ENCODE peak calls at places on chromosomes 1 and 21, in four cellular contexts. One of them, this sample, is unnamed.
A peak's percentile ranks its signal among the peaks of the same experiment; 100 is the strongest.

GRCh38 chr1:202105571-202106339 is 17.0 kb upstream of the GPR37L1 start:
- DNase-seq in fibroblast of mammary gland: no peak
- DNase-seq in CD4-positive, alpha-beta T cell: no peak
- DNase-seq in HL-60: no peak
- DNase-seq in this sample: peak; percentile 25

GRCh38 chr1:107570768-107571167 is 394.2 kb downstream of the VAV3 start:
- DNase-seq in HL-60: no peak
- DNase-seq in fibroblast of mammary gland: no peak
- DNase-seq in CD4-positive, alpha-beta T cell: no peak
- DNase-seq in this sample: no peak

GRCh38 chr1:116324411-116324810 is 48.6 kb upstream of the ATP1A1 start:
- DNase-seq in HL-60: no peak
- DNase-seq in CD4-positive, alpha-beta T cell: no peak
- DNase-seq in fibroblast of mammary gland: no peak
- DNase-seq in this sample: no peak

GRCh38 chr21:25384782-25385181 is 222.5 kb downstream of the MRPL39 start:
- DNase-seq in CD4-positive, alpha-beta T cell: no peak
- DNase-seq in HL-60: no peak
- DNase-seq in fibroblast of mammary gland: no peak
- DNase-seq in this sample: no peak

GRCh38 chr1:150889650-150890416 is 2.9 kb downstream of the CTXND2 start:
- DNase-seq in fibroblast of mammary gland: no peak
- DNase-seq in CD4-positive, alpha-beta T cell: no peak
- DNase-seq in HL-60: no peak
- DNase-seq in this sample: no peak

GRCh38 chr1:235515844-235516512 is 11.7 kb upstream of the B3GALNT2 start:
- DNase-seq in CD4-positive, alpha-beta T cell: no peak
- DNase-seq in HL-60: no peak
- DNase-seq in fibroblast of mammary gland: no peak
- DNase-seq in this sample: no peak

GRCh38 chr1:234975941-234976871 is 152.4 kb downstream of the TOMM20 start:
- DNase-seq in HL-60: peak; percentile 43
- DNase-seq in fibroblast of mammary gland: no peak
- DNase-seq in CD4-positive, alpha-beta T cell: no peak
- DNase-seq in this sample: no peak

GRCh38 chr1:98906361-98906760 is 98.3 kb downstream of the PLPPR5 start:
- DNase-seq in CD4-positive, alpha-beta T cell: no peak
- DNase-seq in HL-60: no peak
- DNase-seq in fibroblast of mammary gland: no peak
- DNase-seq in this sample: no peak

GRCh38 chr1:18965206-18966173 is 9.0 kb upstream of the IFFO2 start:
- DNase-seq in CD4-positive, alpha-beta T cell: no peak
- DNase-seq in fibroblast of mammary gland: no peak
- DNase-seq in HL-60: no peak
- DNase-seq in this sample: peak; percentile 73

GRCh38 chr1:94265011-94265422 is 27.6 kb upstream of the ARHGAP29 start:
- DNase-seq in fibroblast of mammary gland: peak; percentile 86
- DNase-seq in HL-60: no peak
- DNase-seq in CD4-positive, alpha-beta T cell: no peak
- DNase-seq in this sample: no peak

GRCh38 chr1:202235856-202236837 is 42.5 kb downstream of the LGR6 start:
- DNase-seq in HL-60: peak; percentile 69
- DNase-seq in CD4-positive, alpha-beta T cell: peak; percentile 52
- DNase-seq in fibroblast of mammary gland: peak; percentile 91
- DNase-seq in this sample: peak; percentile 95

GRCh38 chr1:181568736-181569135 is 85.4 kb downstream of the CACNA1E start:
- DNase-seq in HL-60: no peak
- DNase-seq in fibroblast of mammary gland: no peak
- DNase-seq in CD4-positive, alpha-beta T cell: no peak
- DNase-seq in this sample: no peak
- TF ChIP-seq CTCF in HL-60: no peak
- TF ChIP-seq CTCF in fibroblast of mammary gland: no peak
- TF ChIP-seq CTCF in CD4-positive, alpha-beta T cell: no peak
- TF ChIP-seq CTCF in this sample: no peak

GRCh38 chr1:186626969-186627368 is 53.3 kb downstream of the PTGS2 start:
- DNase-seq in CD4-positive, alpha-beta T cell: no peak
- DNase-seq in HL-60: no peak
- DNase-seq in fibroblast of mammary gland: no peak
- DNase-seq in this sample: no peak
- TF ChIP-seq CTCF in CD4-positive, alpha-beta T cell: no peak
- TF ChIP-seq CTCF in HL-60: no peak
- TF ChIP-seq CTCF in fibroblast of mammary gland: no peak
- TF ChIP-seq CTCF in this sample: no peak

GRCh38 chr1:30686236-30686635 is 37.1 kb downstream of the MATN1 start:
- DNase-seq in fibroblast of mammary gland: no peak
- DNase-seq in HL-60: no peak
- DNase-seq in CD4-positive, alpha-beta T cell: no peak
- DNase-seq in this sample: no peak

GRCh38 chr1:30684259-30684658 is 39.1 kb downstream of the MATN1 start:
- DNase-seq in fibroblast of mammary gland: no peak
- DNase-seq in HL-60: no peak
- DNase-seq in CD4-positive, alpha-beta T cell: no peak
- DNase-seq in this sample: no peak

GRCh38 chr1:30683699-30684098 is 39.7 kb downstream of the MATN1 start:
- DNase-seq in CD4-positive, alpha-beta T cell: no peak
- DNase-seq in HL-60: no peak
- DNase-seq in fibroblast of mammary gland: no peak
- DNase-seq in this sample: no peak

GRCh38 chr1:30685796-30686165 is 37.6 kb downstream of the MATN1 start:
- DNase-seq in fibroblast of mammary gland: no peak
- DNase-seq in HL-60: no peak
- DNase-seq in CD4-positive, alpha-beta T cell: no peak
- DNase-seq in this sample: no peak

DNA sequence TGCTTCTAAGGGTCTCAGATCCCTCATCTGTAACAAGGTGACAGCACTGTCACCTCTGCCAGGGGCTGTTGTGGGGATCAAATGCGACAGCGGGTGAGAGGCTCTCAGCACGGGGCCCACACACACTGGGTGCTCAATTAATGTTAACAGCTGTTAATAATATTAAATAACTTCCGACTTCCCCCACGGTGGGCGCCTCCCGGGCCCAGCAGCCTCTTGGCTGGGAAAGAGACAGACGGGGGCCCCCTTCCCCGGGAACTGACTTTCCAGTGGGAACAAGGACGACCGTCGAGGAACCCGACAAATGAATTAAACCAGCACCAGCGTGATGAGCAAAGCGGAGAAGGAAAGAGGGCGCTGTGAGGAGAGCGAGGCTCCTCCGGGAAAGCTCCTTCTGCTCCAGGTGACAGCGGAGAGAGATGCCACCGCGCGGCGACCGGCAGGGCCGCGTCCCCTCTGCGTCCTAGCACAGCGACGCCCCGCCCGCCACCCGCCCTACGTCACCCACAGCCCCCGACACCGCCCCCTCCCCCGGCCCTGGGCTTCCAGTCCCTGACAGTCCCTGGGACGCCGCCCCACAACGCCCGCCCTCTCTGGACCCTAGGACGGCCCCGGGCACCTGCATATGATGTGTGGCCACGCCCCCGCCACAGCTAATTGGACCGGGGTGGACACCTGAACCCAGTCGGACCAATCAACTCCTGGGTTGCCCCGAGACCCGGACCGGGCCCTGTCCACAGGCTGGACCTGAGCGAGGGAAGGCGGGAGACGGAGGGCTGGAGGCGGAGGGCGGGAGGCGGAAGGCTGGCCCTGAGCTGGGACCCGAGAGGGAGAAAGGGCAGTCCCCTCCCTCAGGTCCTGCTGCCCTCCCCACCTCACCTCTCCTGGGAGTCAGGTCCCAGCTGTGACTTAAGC is 38.2 kb downstream of the MATN1 start:
- DNase-seq in CD4-positive, alpha-beta T cell: no peak
- DNase-seq in HL-60: no peak
- DNase-seq in fibroblast of mammary gland: no peak
- DNase-seq in this sample: no peak
- TF ChIP-seq CTCF in CD4-positive, alpha-beta T cell: no peak
- TF ChIP-seq CTCF in HL-60: no peak
- TF ChIP-seq CTCF in fibroblast of mammary gland: no peak
- TF ChIP-seq CTCF in this sample: no peak

GRCh38 chr1:3805038-3805437 is 8.7 kb upstream of the LRRC47 start:
- DNase-seq in CD4-positive, alpha-beta T cell: no peak
- DNase-seq in fibroblast of mammary gland: no peak
- DNase-seq in HL-60: no peak
- DNase-seq in this sample: no peak

GRCh38 chr1:3795453-3796214 is 664 bp downstream of the LRRC47 start:
- DNase-seq in CD4-positive, alpha-beta T cell: no peak
- DNase-seq in HL-60: no peak
- DNase-seq in fibroblast of mammary gland: no peak
- DNase-seq in this sample: no peak

GRCh38 chr1:3803905-3804626 is 7.8 kb upstream of the LRRC47 start:
- DNase-seq in CD4-positive, alpha-beta T cell: no peak
- DNase-seq in HL-60: no peak
- DNase-seq in fibroblast of mammary gland: no peak
- DNase-seq in this sample: no peak

GRCh38 chr1:3796215-3797193 is at the start of gene LRRC47:
- DNase-seq in fibroblast of mammary gland: peak; percentile 87
- DNase-seq in HL-60: peak; percentile 95
- DNase-seq in CD4-positive, alpha-beta T cell: peak; percentile 95
- DNase-seq in this sample: peak; percentile 87

DNA sequence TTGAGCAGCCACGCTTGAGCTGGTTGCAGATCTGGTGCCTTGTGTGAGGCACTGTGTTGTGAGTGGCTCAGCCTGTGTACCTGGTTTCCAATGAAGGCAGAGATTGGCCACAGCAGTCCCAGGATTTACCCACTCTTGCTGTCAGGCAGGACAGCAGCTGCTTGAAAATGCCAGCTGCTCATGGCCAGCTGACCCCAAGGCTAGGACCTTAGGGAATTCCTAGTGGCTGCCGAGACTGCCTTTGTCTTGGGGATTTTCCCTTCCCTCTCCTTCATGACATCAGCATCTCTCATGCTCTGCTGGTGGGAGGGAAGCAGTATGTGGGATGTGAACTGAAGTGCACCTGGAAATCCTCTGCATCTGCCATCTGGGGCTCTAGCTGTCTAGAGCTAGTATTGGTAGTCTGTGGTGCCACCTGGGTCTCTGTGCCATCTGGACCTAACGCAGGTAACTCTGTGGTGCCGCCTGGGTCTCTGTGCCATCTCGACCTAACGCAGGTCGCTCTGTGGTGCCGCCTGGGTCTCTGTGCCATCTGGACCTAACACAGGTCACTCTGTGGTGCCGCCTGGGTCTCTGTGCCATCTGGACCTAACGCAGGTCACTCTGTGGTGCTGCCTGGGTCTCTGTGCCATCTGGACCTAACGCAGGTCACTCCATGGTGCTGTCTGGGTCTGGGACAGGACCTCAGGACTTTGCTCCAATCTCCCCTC is 3.8 kb upstream of the LRRC47 start:
- DNase-seq in HL-60: no peak
- DNase-seq in fibroblast of mammary gland: no peak
- DNase-seq in CD4-positive, alpha-beta T cell: no peak
- DNase-seq in this sample: no peak
- TF ChIP-seq CTCF in HL-60: no peak
- TF ChIP-seq CTCF in fibroblast of mammary gland: no peak
- TF ChIP-seq CTCF in CD4-positive, alpha-beta T cell: no peak
- TF ChIP-seq CTCF in this sample: no peak

DNA sequence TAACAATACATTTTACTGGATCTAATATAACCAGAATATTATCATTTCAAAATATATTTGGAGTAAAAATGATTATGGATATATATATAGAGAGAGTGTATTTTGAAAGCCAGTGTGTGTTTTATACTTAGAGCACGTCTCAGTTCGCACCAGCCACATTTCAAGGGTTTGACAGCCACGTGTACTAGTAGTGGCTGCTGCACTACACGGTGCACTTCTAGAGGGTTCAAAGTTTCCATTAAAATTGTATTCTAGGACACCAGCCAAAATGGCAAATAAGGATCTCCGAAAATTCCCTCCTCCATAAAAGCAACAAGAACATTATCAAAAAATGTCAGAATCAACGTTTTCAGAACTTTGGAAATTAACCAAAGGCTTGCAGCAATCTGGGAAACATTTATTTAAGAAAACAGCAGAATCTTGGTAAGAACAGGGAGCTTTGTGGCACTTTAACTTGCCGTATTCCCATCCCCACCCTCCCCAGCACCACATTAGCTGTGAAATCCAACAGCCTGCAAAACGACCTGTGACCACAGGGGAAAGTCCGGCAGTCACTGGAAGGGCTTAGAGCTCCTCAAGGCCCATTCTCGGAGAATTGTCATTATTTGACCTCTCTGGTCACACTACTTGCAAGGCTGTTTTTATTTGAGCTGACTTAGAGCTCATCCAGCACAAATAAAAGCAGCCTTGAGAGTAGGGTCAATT is 33.5 kb upstream of the MRPS6 start:
- DNase-seq in HL-60: no peak
- DNase-seq in CD4-positive, alpha-beta T cell: no peak
- DNase-seq in fibroblast of mammary gland: no peak
- DNase-seq in this sample: no peak
- TF ChIP-seq CTCF in HL-60: no peak
- TF ChIP-seq CTCF in CD4-positive, alpha-beta T cell: no peak
- TF ChIP-seq CTCF in fibroblast of mammary gland: no peak
- TF ChIP-seq CTCF in this sample: no peak

GRCh38 chr21:18954415-18954972 is 550.9 kb upstream of the TMPRSS15 start:
- DNase-seq in fibroblast of mammary gland: no peak
- DNase-seq in CD4-positive, alpha-beta T cell: no peak
- DNase-seq in HL-60: no peak
- DNase-seq in this sample: no peak

GRCh38 chr21:18950045-18950740 is 546.6 kb upstream of the TMPRSS15 start:
- DNase-seq in HL-60: no peak
- DNase-seq in CD4-positive, alpha-beta T cell: no peak
- DNase-seq in fibroblast of mammary gland: no peak
- DNase-seq in this sample: no peak

GRCh38 chr21:18951291-18952038 is 547.9 kb upstream of the TMPRSS15 start:
- DNase-seq in fibroblast of mammary gland: peak; percentile 0
- DNase-seq in CD4-positive, alpha-beta T cell: no peak
- DNase-seq in HL-60: peak; percentile 45
- DNase-seq in this sample: no peak
- TF ChIP-seq CTCF in fibroblast of mammary gland: no peak
- TF ChIP-seq CTCF in CD4-positive, alpha-beta T cell: no peak
- TF ChIP-seq CTCF in HL-60: peak; percentile 44
- TF ChIP-seq CTCF in this sample: peak; percentile 24

GRCh38 chr1:110478241-110478640 is 27.3 kb downstream of the PROK1 start:
- DNase-seq in HL-60: no peak
- DNase-seq in CD4-positive, alpha-beta T cell: no peak
- DNase-seq in fibroblast of mammary gland: no peak
- DNase-seq in this sample: no peak

GRCh38 chr1:110477041-110477440 is 26.1 kb downstream of the PROK1 start:
- DNase-seq in fibroblast of mammary gland: peak; percentile 77
- DNase-seq in HL-60: no peak
- DNase-seq in CD4-positive, alpha-beta T cell: no peak
- DNase-seq in this sample: peak; percentile 74

GRCh38 chr1:110476028-110476765 is 25.2 kb downstream of the PROK1 start:
- DNase-seq in fibroblast of mammary gland: no peak
- DNase-seq in CD4-positive, alpha-beta T cell: no peak
- DNase-seq in HL-60: no peak
- DNase-seq in this sample: no peak

GRCh38 chr1:110478886-110479285 is 27.9 kb downstream of the PROK1 start:
- DNase-seq in HL-60: no peak
- DNase-seq in fibroblast of mammary gland: no peak
- DNase-seq in CD4-positive, alpha-beta T cell: no peak
- DNase-seq in this sample: no peak

GRCh38 chr1:110477445-110477957 is 26.6 kb downstream of the PROK1 start:
- DNase-seq in fibroblast of mammary gland: no peak
- DNase-seq in CD4-positive, alpha-beta T cell: no peak
- DNase-seq in HL-60: no peak
- DNase-seq in this sample: no peak
- TF ChIP-seq CTCF in fibroblast of mammary gland: no peak
- TF ChIP-seq CTCF in CD4-positive, alpha-beta T cell: no peak
- TF ChIP-seq CTCF in HL-60: peak; percentile 22
- TF ChIP-seq CTCF in this sample: peak; percentile 65